ENCODE peak calls at places on chromosomes 4 and X, in four cellular contexts. O, J, R and H are unnamed samples.
A peak's percentile ranks its signal among the peaks of the same experiment; 100 is the strongest.

GRCh38 chrX:119755981-119756533 is 2.3 kb upstream of the SOWAHD start:
- DNase-seq in O (peak; percentile 73), J (no peak), R (no peak), H (no peak)

GRCh38 chr4:85866508-85866907 is 391.6 kb downstream of the ARHGAP24 start:
- DNase-seq in O (no peak), J (no peak), R (no peak), H (peak; percentile 60)

GRCh38 chr4:170089743-170090666 is at the start of gene AADAT:
- DNase-seq in O (peak; percentile 72), J (peak; percentile 60), R (peak; percentile 87), H (peak; percentile 93)

GRCh38 chr4:57148831-57149230 is 38.6 kb upstream of the IGFBP7 start:
- DNase-seq in O (peak; percentile 80), J (no peak), R (no peak), H (no peak)

GRCh38 chrX:13902406-13902805 is 85.5 kb upstream of the GPM6B start:
- DNase-seq in O (no peak), J (no peak), R (no peak), H (no peak)

GRCh38 chrX:46770006-46770816 is 11.3 kb upstream of the SLC9A7 start:
- DNase-seq in O (peak; percentile 62), J (no peak), R (no peak), H (no peak)

GRCh38 chr4:47383829-47384427 is 79.6 kb downstream of the COMMD8 start:
- DNase-seq in O (peak; percentile 64), J (no peak), R (no peak), H (peak; percentile 27)

GRCh38 chr4:74118600-74119351 is 19.8 kb upstream of the CXCL2 start:
- DNase-seq in O (no peak), J (no peak), R (no peak), H (no peak)

GRCh38 chrX:134971926-134972325 is 18.9 kb upstream of the SMIM10 start:
- DNase-seq in O (peak; percentile 42), J (no peak), R (no peak), H (no peak)

GRCh38 chrX:86604620-86605019 is 456.4 kb downstream of the DACH2 start:
- DNase-seq in O (peak; percentile 6), J (no peak), R (no peak), H (peak; percentile 2)

GRCh38 chr4:105174098-105174497 is 27.4 kb downstream of the TET2 start:
- DNase-seq in O (no peak), J (no peak), R (no peak), H (no peak)

GRCh38 chr4:10023806-10024205 is 2.5 kb upstream of the SLC2A9 start:
- DNase-seq in O (peak; percentile 51), J (no peak), R (peak; percentile 20), H (no peak)

GRCh38 chr4:33780952-33781655 is 2463.2 kb downstream of the ARAP2 start:
- DNase-seq in O (peak; percentile 49), J (no peak), R (no peak), H (no peak)

GRCh38 chr4:139904406-139904805 is 238.8 kb downstream of the MGST2 start:
- DNase-seq in O (no peak), J (no peak), R (no peak), H (no peak)

GRCh38 chrX:96140796-96141195 is 543.8 kb upstream of the DIAPH2 start:
- DNase-seq in O (no peak), J (no peak), R (no peak), H (peak; percentile 6)

GRCh38 chr4:8571702-8572685 is 8.2 kb upstream of the GPR78 start:
- DNase-seq in O (no peak), J (no peak), R (no peak), H (no peak)

GRCh38 chrX:35919536-35920309 is at the start of gene CFAP47:
- DNase-seq in O (no peak), J (no peak), R (peak; percentile 74), H (peak; percentile 80)

GRCh38 chr4:926538-926937 is 5.6 kb downstream of the GAK start:
- DNase-seq in O (no peak), J (peak; percentile 44), R (peak; percentile 79), H (peak; percentile 73)

GRCh38 chrX:18424482-18425198 is 768 bp upstream of the CDKL5 start:
- DNase-seq in O (peak; percentile 70), J (no peak), R (peak; percentile 44), H (peak; percentile 52)

GRCh38 chr4:73068496-73069337 is 799 bp downstream of the COX18 start:
- DNase-seq in O (peak; percentile 32), J (no peak), R (no peak), H (peak; percentile 66)

GRCh38 chrX:132119821-132120220 is 8.0 kb downstream of the FRMD7 start:
- DNase-seq in O (no peak), J (no peak), R (no peak), H (peak; percentile 55)

GRCh38 chrX:69186651-69187050 is 21.4 kb upstream of the PJA1 start:
- DNase-seq in O (no peak), J (no peak), R (no peak), H (no peak)

GRCh38 chrX:48831909-48832291 is 3.5 kb downstream of the PCSK1N start:
- DNase-seq in O (no peak), J (no peak), R (peak; percentile 33), H (no peak)

GRCh38 chrX:66638591-66639500 is at the start of gene EDA2R:
- DNase-seq in O (peak; percentile 87), J (peak; percentile 9), R (peak; percentile 78), H (peak; percentile 94)

GRCh38 chr4:153258750-153259149 is 54.5 kb downstream of the TRIM2 start:
- DNase-seq in O (no peak), J (no peak), R (no peak), H (no peak)

GRCh38 chr4:168879178-168879577 is 130.9 kb downstream of the CBR4 start:
- DNase-seq in O (no peak), J (no peak), R (no peak), H (no peak)

GRCh38 chr4:188295899-188296298 is 156.7 kb downstream of the TRIML1 start:
- DNase-seq in O (peak; percentile 70), J (no peak), R (no peak), H (no peak)

GRCh38 chr4:83276299-83277040 is 8.1 kb downstream of the COQ2 start:
- DNase-seq in O (peak; percentile 32), J (no peak), R (no peak), H (no peak)

GRCh38 chrX:13128104-13128503 is 83.7 kb upstream of the FAM9C start:
- DNase-seq in O (peak; percentile 62), J (no peak), R (no peak), H (no peak)

GRCh38 chr4:152672403-152673092 is 7.2 kb downstream of the TMEM154 start:
- DNase-seq in O (no peak), J (no peak), R (no peak), H (peak; percentile 33)

GRCh38 chr4:173499568-173500535 is 30.2 kb downstream of the HAND2 start:
- DNase-seq in O (no peak), J (no peak), R (peak; percentile 54), H (peak; percentile 45)

GRCh38 chr4:181775298-181775697 is 467.9 kb upstream of the TENM3 start:
- DNase-seq in O (no peak), J (no peak), R (no peak), H (no peak)

GRCh38 chr4:153153339-153153851 is 50.8 kb upstream of the TRIM2 start:
- DNase-seq in O (peak; percentile 7), J (no peak), R (peak; percentile 75), H (peak; percentile 90)

GRCh38 chr4:139645458-139645857 is 20.2 kb upstream of the MGST2 start:
- DNase-seq in O (no peak), J (no peak), R (no peak), H (no peak)

GRCh38 chr4:52402582-52402981 is 256.5 kb downstream of the USP46 start:
- DNase-seq in O (no peak), J (no peak), R (no peak), H (no peak)

GRCh38 chr4:48262926-48263325 is 6.7 kb downstream of the TEC start:
- DNase-seq in O (peak; percentile 75), J (no peak), R (no peak), H (no peak)

GRCh38 chr4:38310446-38311043 is 350.3 kb downstream of the PTTG2 start:
- DNase-seq in O (no peak), J (no peak), R (no peak), H (peak; percentile 59)

GRCh38 chrX:11100281-11101035 is 10.7 kb upstream of the HCCS start:
- DNase-seq in O (peak; percentile 80), J (no peak), R (peak; percentile 30), H (peak; percentile 69)

GRCh38 chrX:71291381-71291780 is 7.9 kb downstream of the NONO start:
- DNase-seq in O (peak; percentile 35), J (no peak), R (no peak), H (no peak)

GRCh38 chrX:71282514-71283408 is 674 bp upstream of the NONO start:
- DNase-seq in O (peak; percentile 45), J (no peak), R (no peak), H (peak; percentile 57)

GRCh38 chrX:71283409-71284143 is at the start of gene NONO:
- DNase-seq in O (peak; percentile 99), J (peak; percentile 88), R (peak; percentile 93), H (peak; percentile 99)

GRCh38 chrX:71285929-71286328 is 2.5 kb downstream of the NONO start:
- DNase-seq in O (no peak), J (no peak), R (no peak), H (no peak)
- H3K18ac ChIP-seq in O (no peak overlapping the region), J (no peak overlapping the region), R (no peak overlapping the region), H (no peak overlapping the region)

GRCh38 chr4:17597517-17597916 is 16.9 kb upstream of the MED28 start:
- DNase-seq in O (peak; percentile 6), J (no peak), R (no peak), H (peak; percentile 16)
- H3K56ac ChIP-seq in O (no peak overlapping the region), J (no peak overlapping the region), R (no peak overlapping the region), H (no peak overlapping the region)

GRCh38 chr4:17665852-17666251 is 51.4 kb downstream of the MED28 start:
- DNase-seq in O (no peak), J (no peak), R (no peak), H (no peak)

GRCh38 chr4:17662694-17663093 is 48.3 kb downstream of the MED28 start:
- DNase-seq in O (peak; percentile 21), J (no peak), R (no peak), H (no peak)

GRCh38 chr4:17665346-17665745 is 50.9 kb downstream of the MED28 start:
- DNase-seq in O (no peak), J (no peak), R (no peak), H (no peak)

GRCh38 chr4:17667253-17667652 is 52.8 kb downstream of the MED28 start:
- DNase-seq in O (no peak), J (no peak), R (no peak), H (no peak)

DNA sequence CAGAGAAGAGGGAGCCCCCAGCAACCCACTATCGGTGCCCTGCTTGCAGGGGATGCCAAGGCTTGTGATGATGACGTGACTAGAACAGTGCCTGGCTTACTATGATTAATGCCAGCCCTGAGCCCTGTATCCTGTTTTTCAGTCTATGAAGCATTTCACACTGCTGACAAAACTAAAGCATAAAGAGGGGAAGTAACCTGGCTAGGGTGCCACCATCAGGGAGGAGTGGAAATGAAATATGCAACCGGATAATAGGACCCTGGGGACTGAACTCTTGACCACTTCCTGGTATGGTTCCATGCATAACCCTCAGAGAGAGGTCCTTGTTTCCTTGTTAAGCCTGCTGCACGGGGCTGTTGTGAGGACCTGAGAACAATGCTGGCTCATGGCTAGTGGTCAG is 50.3 kb downstream of the MED28 start:
- DNase-seq in O (no peak), J (no peak), R (no peak), H (no peak)
- H3K9ac ChIP-seq in O (no peak overlapping the region), J (no peak overlapping the region), R (no peak overlapping the region), H (no peak overlapping the region)

DNA sequence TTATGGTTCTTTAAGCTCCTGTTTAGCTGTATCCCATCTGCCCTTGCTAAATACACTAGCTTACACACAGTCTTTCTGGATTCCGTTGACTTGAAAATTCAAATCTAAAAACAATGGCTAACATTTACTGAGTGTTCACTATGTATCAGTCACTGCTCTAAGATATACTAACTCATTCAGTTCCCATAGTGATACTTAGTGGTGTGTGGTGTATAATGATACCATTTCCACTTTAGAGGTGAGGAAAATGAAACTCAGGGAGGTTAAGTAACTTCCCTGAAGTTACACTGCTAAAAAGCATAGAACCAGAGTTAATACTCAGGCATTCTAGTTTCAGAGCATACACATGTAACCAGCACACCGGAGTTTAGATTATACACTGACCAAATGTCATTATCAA is 762.0 kb downstream of the GRID2 start:
- DNase-seq in O (no peak), J (no peak), R (no peak), H (no peak)
- H3K18ac ChIP-seq in O (no peak overlapping the region), J (no peak overlapping the region), R (no peak overlapping the region), H (no peak overlapping the region)